ENCODE peak calls at places on chromosomes 12 and 14, in five cellular contexts. One of them, this sample, is unnamed.

GRCh38 chr12:12273291-12273957 is 6.6 kb upstream of the LRP6 start:
- DNase-seq in kidney: no peak
- DNase-seq in fibroblast of lung: no peak
- DNase-seq in prostate gland: no peak
- DNase-seq in endothelial cell: no peak
- DNase-seq in this sample: no peak

GRCh38 chr14:75497191-75497590 is 25.1 kb upstream of the BATF start:
- DNase-seq in prostate gland: no peak
- DNase-seq in endothelial cell: no peak
- DNase-seq in fibroblast of lung: no peak
- DNase-seq in kidney: no peak
- DNase-seq in this sample: no peak

GRCh38 chr12:18905134-18905533 is 167.2 kb downstream of the CAPZA3 start:
- DNase-seq in kidney: no peak
- DNase-seq in fibroblast of lung: no peak
- DNase-seq in prostate gland: no peak
- DNase-seq in endothelial cell: no peak
- DNase-seq in this sample: no peak

GRCh38 chr14:81638656-81639055 is 105.0 kb upstream of the SEL1L start:
- DNase-seq in fibroblast of lung: no peak
- DNase-seq in prostate gland: no peak
- DNase-seq in endothelial cell: no peak
- DNase-seq in kidney: no peak
- DNase-seq in this sample: no peak

GRCh38 chr12:93638954-93639353 is 38.2 kb upstream of the CRADD start:
- DNase-seq in endothelial cell: no peak
- DNase-seq in kidney: no peak
- DNase-seq in fibroblast of lung: no peak
- DNase-seq in prostate gland: no peak
- DNase-seq in this sample: no peak

GRCh38 chr12:90945070-90945649 is 9.8 kb downstream of the CCER1 start:
- DNase-seq in endothelial cell: no peak
- DNase-seq in fibroblast of lung: peak
- DNase-seq in prostate gland: no peak
- DNase-seq in kidney: no peak
- DNase-seq in this sample: no peak

GRCh38 chr12:64797156-64797555 is 27.3 kb upstream of the TBC1D30 start:
- DNase-seq in endothelial cell: no peak
- DNase-seq in fibroblast of lung: no peak
- DNase-seq in kidney: no peak
- DNase-seq in prostate gland: no peak
- DNase-seq in this sample: no peak

GRCh38 chr12:1668833-1669543 is 21.9 kb upstream of the ADIPOR2 start:
- DNase-seq in prostate gland: no peak
- DNase-seq in kidney: no peak
- DNase-seq in endothelial cell: no peak
- DNase-seq in fibroblast of lung: peak
- DNase-seq in this sample: no peak

GRCh38 chr14:52876311-52876710 is 74.5 kb downstream of the FERMT2 start:
- DNase-seq in prostate gland: no peak
- DNase-seq in fibroblast of lung: peak
- DNase-seq in endothelial cell: no peak
- DNase-seq in kidney: no peak
- DNase-seq in this sample: no peak

GRCh38 chr14:66330218-66330617 is 156.0 kb upstream of the CCDC196 start:
- DNase-seq in endothelial cell: no peak
- DNase-seq in kidney: no peak
- DNase-seq in prostate gland: no peak
- DNase-seq in fibroblast of lung: no peak
- DNase-seq in this sample: no peak

DNA sequence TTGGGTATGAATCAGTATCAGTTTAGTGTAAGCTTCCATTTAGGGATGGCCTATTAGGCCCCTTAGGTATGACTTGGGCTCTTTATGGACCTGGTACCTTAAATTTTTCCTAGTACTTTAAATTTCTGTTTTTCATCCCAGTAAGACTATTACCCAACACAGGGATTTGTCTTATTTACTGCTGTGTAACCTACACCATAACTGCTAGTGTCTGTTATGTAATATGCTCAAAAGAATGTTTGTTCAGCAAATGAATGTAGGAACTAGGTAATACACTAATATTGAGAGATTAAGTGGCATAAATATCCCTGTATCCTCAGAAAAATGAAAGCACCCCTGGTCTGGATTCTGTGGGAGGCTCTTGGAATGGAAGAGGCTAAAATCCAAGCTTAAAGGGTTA is 63.7 kb upstream of the YARS2 start:
- DNase-seq in prostate gland: no peak
- DNase-seq in kidney: no peak
- DNase-seq in fibroblast of lung: no peak
- DNase-seq in endothelial cell: no peak
- DNase-seq in this sample: no peak
- TF ChIP-seq CTCF in prostate gland: no peak
- TF ChIP-seq CTCF in kidney: no peak
- TF ChIP-seq CTCF in fibroblast of lung: no peak
- TF ChIP-seq CTCF in endothelial cell: no peak
- TF ChIP-seq CTCF in this sample: no peak

DNA sequence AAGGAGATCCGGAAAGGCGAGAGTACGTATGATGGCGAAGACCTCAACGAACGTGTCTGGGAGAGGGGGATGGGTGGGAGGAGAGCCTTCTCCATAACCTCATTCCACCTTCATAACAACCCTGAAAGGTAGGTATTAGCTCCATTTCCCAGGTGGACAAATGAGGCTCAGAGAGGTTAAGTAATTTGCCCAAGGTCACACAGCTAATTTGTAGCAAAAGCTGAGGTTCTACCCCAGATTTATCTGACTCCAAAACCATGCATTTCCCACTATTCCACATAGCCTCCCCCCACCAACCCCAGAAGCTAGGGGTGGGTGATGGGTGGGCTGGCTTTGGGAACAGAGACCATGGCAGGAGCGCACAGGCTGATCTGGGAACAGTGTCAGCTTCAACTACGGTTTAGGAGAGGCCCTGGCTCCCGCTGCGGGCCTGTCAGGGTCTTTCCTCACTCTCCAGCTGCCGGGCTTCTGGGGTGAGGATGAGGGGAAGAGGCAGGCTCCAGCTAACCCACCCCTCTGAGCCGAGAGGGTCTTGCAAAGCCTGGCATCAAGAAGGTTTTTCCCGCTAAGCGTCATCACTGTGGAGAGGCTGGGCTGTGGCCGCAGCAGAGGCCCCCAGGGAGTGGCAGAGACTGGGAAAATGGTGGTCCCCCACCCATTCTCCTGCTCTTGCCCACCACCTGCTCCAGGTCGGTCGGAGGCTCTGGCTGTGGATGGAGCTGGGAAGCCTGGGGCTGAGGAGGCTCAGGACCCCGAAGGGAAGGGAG is 8.9 kb downstream of the CHGA start:
- DNase-seq in endothelial cell: no peak
- DNase-seq in kidney: no peak
- DNase-seq in fibroblast of lung: no peak
- DNase-seq in prostate gland: no peak
- DNase-seq in this sample: peak
- TF ChIP-seq CTCF in endothelial cell: no peak
- TF ChIP-seq CTCF in kidney: no peak
- TF ChIP-seq CTCF in fibroblast of lung: no peak
- TF ChIP-seq CTCF in prostate gland: no peak
- TF ChIP-seq CTCF in this sample: no peak

GRCh38 chr12:22083167-22083566 is 37.1 kb downstream of the CMAS start:
- DNase-seq in kidney: no peak
- DNase-seq in endothelial cell: no peak
- DNase-seq in prostate gland: peak
- DNase-seq in fibroblast of lung: peak
- DNase-seq in this sample: no peak
- TF ChIP-seq CTCF in kidney: peak
- TF ChIP-seq CTCF in endothelial cell: peak
- TF ChIP-seq CTCF in prostate gland: peak
- TF ChIP-seq CTCF in fibroblast of lung: peak
- TF ChIP-seq CTCF in this sample: peak

GRCh38 chr12:51083140-51083833 is at the start of gene CSRNP2:
- DNase-seq in fibroblast of lung: peak
- DNase-seq in prostate gland: peak
- DNase-seq in kidney: peak
- DNase-seq in endothelial cell: peak
- DNase-seq in this sample: peak
- TF ChIP-seq CTCF in fibroblast of lung: no peak
- TF ChIP-seq CTCF in prostate gland: peak
- TF ChIP-seq CTCF in kidney: no peak
- TF ChIP-seq CTCF in endothelial cell: no peak
- TF ChIP-seq CTCF in this sample: peak

GRCh38 chr12:55824726-55825125 is 4.7 kb downstream of the DNAJC14 start:
- DNase-seq in fibroblast of lung: no peak
- DNase-seq in kidney: no peak
- DNase-seq in endothelial cell: no peak
- DNase-seq in prostate gland: no peak
- DNase-seq in this sample: no peak

GRCh38 chr12:55823419-55823818 is 5.6 kb downstream of the ORMDL2 start:
- DNase-seq in kidney: no peak
- DNase-seq in prostate gland: no peak
- DNase-seq in fibroblast of lung: no peak
- DNase-seq in endothelial cell: no peak
- DNase-seq in this sample: no peak

GRCh38 chr12:55818886-55819285 is 1.0 kb downstream of the ORMDL2 start:
- DNase-seq in prostate gland: no peak
- DNase-seq in endothelial cell: no peak
- DNase-seq in fibroblast of lung: peak
- DNase-seq in kidney: no peak
- DNase-seq in this sample: no peak

GRCh38 chr12:55820679-55821078 is 2.8 kb downstream of the ORMDL2 start:
- DNase-seq in endothelial cell: no peak
- DNase-seq in prostate gland: no peak
- DNase-seq in fibroblast of lung: peak
- DNase-seq in kidney: no peak
- DNase-seq in this sample: no peak

GRCh38 chr12:55822228-55822627 is 4.4 kb downstream of the ORMDL2 start:
- DNase-seq in fibroblast of lung: no peak
- DNase-seq in prostate gland: no peak
- DNase-seq in endothelial cell: peak
- DNase-seq in kidney: no peak
- DNase-seq in this sample: peak
- TF ChIP-seq CTCF in fibroblast of lung: peak
- TF ChIP-seq CTCF in prostate gland: no peak
- TF ChIP-seq CTCF in endothelial cell: no peak
- TF ChIP-seq CTCF in kidney: peak
- TF ChIP-seq CTCF in this sample: peak